ENCODE peak calls at places on chromosomes 3 and 15, in four cellular contexts. X is WTC11, W is endothelial cell of umbilical vein, I is A549. R is an unnamed sample.

GRCh38 chr15:28104326-28104725 is 5.2 kb upstream of the OCA2 start:
- DNase-seq in W (no peak), X (no peak), I (no peak), R (no peak)

GRCh38 chr3:132984181-132984580 is 54.0 kb upstream of the TMEM108 start:
- DNase-seq in X (no peak), W (no peak), I (no peak), R (no peak)

GRCh38 chr15:47505712-47506542 is 211.4 kb upstream of the SEMA6D start:
- DNase-seq in I (no peak), W (peak; percentile 43), X (no peak), R (peak; percentile 25)

GRCh38 chr3:105448338-105448982 is 81.8 kb downstream of the ALCAM start:
- DNase-seq in X (no peak), W (no peak), I (no peak), R (peak; percentile 51)

GRCh38 chr15:79472446-79472845 is 40.3 kb downstream of the MINAR1 start:
- DNase-seq in I (no peak), W (no peak), X (no peak), R (no peak)

GRCh38 chr15:100707229-100707628 is 104.8 kb downstream of the ASB7 start:
- DNase-seq in I (no peak), W (no peak), X (no peak), R (no peak)

GRCh38 chr15:42494998-42495360 is 455 bp upstream of the SNAP23 start:
- DNase-seq in I (peak; percentile 25), X (no peak), W (peak; percentile 86), R (peak; percentile 27)

GRCh38 chr15:88218557-88219214 is 37.9 kb downstream of the NTRK3 start:
- DNase-seq in I (no peak), X (no peak), W (no peak), R (peak; percentile 66)

GRCh38 chr15:66651913-66652642 is 50.0 kb upstream of the SMAD6 start:
- DNase-seq in X (no peak), I (no peak), W (no peak), R (no peak)

GRCh38 chr3:197542741-197543454 is 12.9 kb downstream of the BDH1 start:
- DNase-seq in I (no peak), X (no peak), W (no peak), R (no peak)

GRCh38 chr3:170055209-170055608 is 17.4 kb downstream of the GPR160 start:
- DNase-seq in W (no peak), X (no peak), I (no peak), R (no peak)

GRCh38 chr3:44647771-44648170 is 761 bp upstream of the ZNF35 start:
- DNase-seq in I (no peak), X (no peak), W (no peak), R (no peak)

GRCh38 chr3:54870423-54870822 is 57.4 kb downstream of the LRTM1 start:
- DNase-seq in I (peak; percentile 47), X (no peak), W (no peak), R (peak; percentile 55)

GRCh38 chr3:46856576-46857471 is 6.4 kb downstream of the MYL3 start:
- DNase-seq in X (peak; percentile 10), W (no peak), I (no peak), R (no peak)

GRCh38 chr3:66039590-66039887 is 821 bp upstream of the MAGI1 start:
- DNase-seq in I (peak; percentile 35), X (peak; percentile 59), W (peak; percentile 62), R (peak; percentile 60)

GRCh38 chr15:99249270-99249817 is at the start of gene TTC23:
- DNase-seq in I (peak; percentile 86), X (no peak), W (peak; percentile 92), R (no peak)

GRCh38 chr15:85859671-85860070 is 64.9 kb upstream of the KLHL25 start:
- DNase-seq in X (no peak), I (no peak), W (no peak), R (no peak)

GRCh38 chr3:195762611-195763247 is 42.0 kb downstream of the MUC20 start:
- DNase-seq in I (no peak), X (no peak), W (no peak), R (peak; percentile 32)

GRCh38 chr15:74314897-74315438 is 52.5 kb downstream of the CYP11A1 start:
- DNase-seq in W (no peak), X (no peak), I (no peak), R (no peak)
- TF ChIP-seq MAX in W (no peak), X (no peak), I (no peak), R (no peak)

DNA sequence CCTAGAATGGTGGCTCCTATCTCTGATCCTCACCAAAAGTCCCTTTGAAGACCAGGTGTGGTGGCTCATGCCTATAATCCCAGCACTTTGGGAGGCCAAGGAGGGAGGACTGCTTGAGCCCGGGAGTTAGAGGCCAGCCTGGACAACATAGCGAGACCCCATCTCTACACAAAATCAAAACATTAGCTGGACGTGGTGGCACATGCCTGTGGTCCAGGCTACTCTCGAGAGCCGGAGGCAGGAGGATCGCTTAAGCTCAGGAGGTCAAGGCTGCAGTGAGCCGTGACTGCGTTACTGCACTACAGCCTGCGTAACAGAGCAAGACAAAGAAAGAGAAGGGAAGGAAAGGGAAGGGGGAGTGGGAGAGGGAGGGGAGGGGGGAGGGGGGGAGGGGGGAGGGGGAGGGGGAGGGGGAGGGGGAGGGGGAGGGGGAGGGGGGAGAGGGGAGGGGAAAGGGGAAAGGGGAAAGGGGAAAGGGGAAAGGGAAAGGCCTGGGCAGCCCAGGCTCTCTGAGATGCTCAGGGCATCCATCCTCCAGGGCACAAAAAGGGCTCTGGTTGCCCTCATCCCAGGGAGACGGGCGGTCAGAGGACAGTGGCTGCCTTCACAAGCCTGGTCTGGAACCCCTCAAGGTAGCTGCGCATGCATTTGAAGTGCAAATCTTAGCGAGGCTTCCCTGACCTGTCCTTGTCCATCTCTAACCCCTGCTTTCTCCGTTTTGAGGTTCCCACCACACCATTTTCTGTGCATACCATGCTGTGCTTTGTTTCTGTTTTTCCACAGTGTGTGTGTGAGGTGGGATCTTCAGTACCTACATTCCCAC is 76.1 kb downstream of the LDHAL6B start:
- DNase-seq in X (no peak), W (no peak), I (no peak), R (peak; percentile 32)
- TF ChIP-seq MAX in X (no peak), W (no peak), I (no peak), R (no peak)

DNA sequence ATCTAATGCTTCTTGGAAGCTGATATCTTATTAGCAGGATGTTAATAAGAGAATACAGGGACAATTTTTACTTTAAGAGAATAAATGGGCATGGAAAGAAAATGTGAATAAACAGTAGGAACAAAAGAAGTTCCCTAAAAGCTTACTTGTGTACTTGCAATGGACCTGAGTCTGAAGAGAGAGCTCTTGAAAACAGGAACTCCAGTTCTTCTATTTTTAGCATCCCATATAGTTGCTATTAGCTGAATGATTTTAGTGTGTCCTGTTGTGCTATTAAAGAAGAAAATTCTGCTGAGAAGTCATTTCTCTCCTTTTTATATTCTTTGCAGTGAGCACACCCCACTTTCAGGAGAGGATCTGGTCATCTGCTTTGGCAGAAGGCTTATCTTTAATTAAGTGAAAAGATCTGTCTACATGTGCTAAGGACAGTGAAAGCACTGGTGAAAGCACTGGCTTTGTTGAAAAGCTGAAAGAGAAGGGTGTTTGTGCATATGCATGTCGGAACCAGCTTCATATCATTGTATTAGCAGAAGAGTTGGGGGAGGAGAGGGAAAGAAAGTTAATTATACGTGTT is 1.4 kb upstream of the ST3GAL6 start:
- DNase-seq in W (peak; percentile 60), I (no peak), X (no peak), R (peak; percentile 25)
- TF ChIP-seq MAX in W (no peak), I (no peak), X (no peak), R (no peak)

GRCh38 chr15:48976444-48977088 is 12.8 kb upstream of the SHC4 start:
- DNase-seq in I (no peak), W (no peak), X (no peak), R (no peak)

GRCh38 chr15:48974865-48975264 is 11.1 kb upstream of the SHC4 start:
- DNase-seq in W (peak; percentile 5), I (peak; percentile 4), X (no peak), R (peak; percentile 54)

GRCh38 chr15:48978638-48979037 is 14.9 kb upstream of the SHC4 start:
- DNase-seq in W (no peak), X (no peak), I (no peak), R (no peak)

GRCh38 chr15:48972750-48973503 is 9.2 kb upstream of the SHC4 start:
- DNase-seq in W (no peak), X (no peak), I (no peak), R (no peak)

GRCh38 chr15:48975713-48976419 is 12.1 kb upstream of the SHC4 start:
- DNase-seq in X (peak; percentile 84), I (peak; percentile 46), W (peak; percentile 79), R (peak; percentile 93)
- TF ChIP-seq MAX in X (no peak), I (peak; percentile 31), W (no peak), R (peak; percentile 46)